ENCODE peak calls at places on chromosomes 2 and 18, in four cellular contexts. V is AG04449, P is endodermal cell, J is colonic mucosa. S is an unnamed sample.
A peak's percentile ranks its signal among the peaks of the same experiment; 100 is the strongest.

GRCh38 chr2:236169151-236169721 is 1.1 kb upstream of the GBX2 start:
- DNase-seq in V (no peak), P (peak; percentile 76), J (no peak), S (no peak)

GRCh38 chr2:96146151-96146880 is 1.1 kb upstream of the DUSP2 start:
- DNase-seq in V (no peak), P (peak; percentile 44), J (no peak), S (no peak)

GRCh38 chr2:234451852-234452625 is 44.8 kb downstream of the ARL4C start:
- DNase-seq in V (peak; percentile 95), P (no peak), J (no peak), S (peak; percentile 41)

GRCh38 chr2:61597300-61598289 is 59.4 kb upstream of the XPO1 start:
- DNase-seq in V (no peak), P (no peak), J (no peak), S (no peak)

GRCh38 chr2:166239548-166239947 is 111.7 kb upstream of the SCN1A start:
- DNase-seq in V (peak; percentile 75), P (no peak), J (no peak), S (no peak)

GRCh38 chr18:22591231-22591630 is 173.5 kb upstream of the CTAGE1 start:
- DNase-seq in V (no peak), P (no peak), J (no peak), S (no peak)

GRCh38 chr2:229313591-229313990 is 42.5 kb upstream of the PID1 start:
- DNase-seq in V (no peak), P (no peak), J (no peak), S (peak; percentile 24)

GRCh38 chr2:239329972-239330572 is 70.7 kb downstream of the HDAC4 start:
- DNase-seq in V (no peak), P (no peak), J (no peak), S (no peak)

GRCh38 chr18:78580835-78581339 is 398.7 kb upstream of the SALL3 start:
- DNase-seq in V (no peak), P (no peak), J (no peak), S (no peak)
- TF ChIP-seq CTCF in V (no peak), P (peak; percentile 55), J (no peak), S (no peak)

GRCh38 chr2:175621847-175622246 is 380.2 kb downstream of the LNPK start:
- DNase-seq in V (no peak), P (no peak), J (no peak), S (no peak)
- TF ChIP-seq CTCF in V (no peak), P (peak; percentile 48), J (no peak), S (no peak)

GRCh38 chr2:73289304-73289703 is 4.0 kb downstream of the EGR4 start:
- DNase-seq in V (no peak), P (no peak), J (no peak), S (no peak)
- TF ChIP-seq CTCF in V (no peak), P (no peak), J (no peak), S (no peak)

GRCh38 chr2:6864938-6865345 is 765 bp downstream of the CMPK2 start:
- DNase-seq in V (no peak), P (peak; percentile 73), J (no peak), S (no peak)

GRCh38 chr2:6865346-6866238 is at the start of gene CMPK2:
- DNase-seq in V (no peak), P (peak; percentile 86), J (peak; percentile 74), S (no peak)

GRCh38 chr2:6866239-6866745 is 585 bp upstream of the CMPK2 start:
- DNase-seq in V (no peak), P (peak; percentile 82), J (peak; percentile 50), S (no peak)

GRCh38 chr2:6863792-6864191 is 1.9 kb downstream of the CMPK2 start:
- DNase-seq in V (no peak), P (no peak), J (no peak), S (no peak)

DNA sequence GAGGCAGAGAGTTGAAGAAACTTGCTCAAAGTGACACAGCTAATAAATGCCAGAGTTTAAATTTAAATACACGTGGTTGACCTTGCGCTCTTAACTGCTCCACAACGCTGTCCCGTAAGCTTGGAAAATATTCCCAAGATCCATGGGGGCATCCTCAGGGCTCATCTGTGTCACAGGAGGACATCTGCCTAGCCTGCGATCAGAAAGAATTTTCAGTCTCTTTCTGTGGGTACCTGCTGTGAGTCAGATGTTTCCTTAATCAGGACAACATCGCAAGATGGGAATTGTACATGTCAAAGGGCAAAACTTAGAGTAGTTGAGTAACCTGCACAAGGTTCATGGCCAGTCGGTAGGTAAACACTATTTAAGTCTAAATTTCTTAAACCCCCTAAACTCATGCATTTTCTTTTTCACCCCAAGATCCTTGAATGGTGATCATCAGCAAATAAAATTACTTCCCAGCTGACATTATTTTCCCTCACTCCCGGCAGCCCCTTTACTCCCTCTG is 1.4 kb downstream of the CMPK2 start:
- DNase-seq in V (no peak), P (no peak), J (no peak), S (no peak)
- TF ChIP-seq CTCF in V (no peak), P (no peak), J (no peak), S (no peak)

GRCh38 chr2:176779917-176780316 is 432.7 kb upstream of the HNRNPA3 start:
- DNase-seq in V (no peak), P (no peak), J (no peak), S (no peak)
- TF ChIP-seq CTCF in V (no peak), P (no peak), J (no peak), S (no peak)

GRCh38 chr2:10794891-10795290 is 17.7 kb downstream of the PDIA6 start:
- DNase-seq in V (no peak), P (peak; percentile 5), J (no peak), S (no peak)

GRCh38 chr2:10792001-10792400 is 20.6 kb downstream of the PDIA6 start:
- DNase-seq in V (no peak), P (no peak), J (no peak), S (no peak)

GRCh38 chr2:10795508-10796046 is 17.0 kb downstream of the PDIA6 start:
- DNase-seq in V (no peak), P (no peak), J (no peak), S (no peak)

GRCh38 chr2:10790228-10790973 is 22.2 kb downstream of the PDIA6 start:
- DNase-seq in V (no peak), P (no peak), J (no peak), S (no peak)

GRCh38 chr2:10792660-10793400 is 19.8 kb downstream of the PDIA6 start:
- DNase-seq in V (no peak), P (peak; percentile 74), J (no peak), S (no peak)
- TF ChIP-seq CTCF in V (no peak), P (peak; percentile 57), J (no peak), S (no peak)

DNA sequence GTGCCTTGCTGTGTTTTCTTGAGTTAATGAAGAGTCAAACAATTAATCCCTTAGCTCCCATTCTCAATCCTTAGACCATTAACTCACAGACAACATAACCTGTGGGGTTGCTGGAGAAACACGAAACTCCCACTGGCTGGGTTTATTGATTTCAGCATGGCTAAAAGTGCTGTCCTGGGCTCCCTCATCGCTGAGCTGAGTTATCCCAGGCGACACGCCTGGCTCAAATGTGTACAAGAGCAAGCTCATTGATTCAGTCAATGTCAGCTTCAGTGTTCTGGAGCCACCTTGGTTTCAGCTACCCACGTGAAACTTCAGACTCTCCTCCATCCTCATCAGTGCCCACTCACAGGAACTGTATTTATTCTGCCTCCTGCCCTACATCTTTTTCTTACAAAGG is 896.1 kb downstream of the CNTNAP5 start:
- DNase-seq in V (no peak), P (no peak), J (no peak), S (no peak)
- TF ChIP-seq CTCF in V (no peak), P (no peak), J (no peak), S (no peak)

DNA sequence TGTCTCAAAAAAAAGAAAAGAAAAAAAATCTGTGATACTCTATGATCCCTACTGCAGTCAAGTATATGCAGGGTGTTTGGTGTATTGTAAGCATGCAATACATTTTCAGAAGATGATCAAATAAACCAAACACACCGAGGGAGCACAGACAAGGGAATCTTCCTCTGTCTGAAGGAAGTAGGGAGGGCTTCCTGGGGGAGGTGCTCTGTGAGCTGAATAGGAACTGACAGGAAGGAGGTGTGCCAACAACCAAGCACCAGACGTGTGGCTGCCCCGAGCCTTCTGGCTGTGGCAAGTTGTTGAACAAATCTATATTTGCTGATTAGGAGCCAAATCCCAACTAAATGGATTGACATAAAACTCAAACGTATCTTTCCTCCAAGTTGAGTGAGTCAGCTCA is 14.6 kb downstream of the THNSL2 start:
- DNase-seq in V (no peak), P (no peak), J (no peak), S (no peak)
- TF ChIP-seq CTCF in V (no peak), P (no peak), J (no peak), S (no peak)

GRCh38 chr2:241224851-241225438 is 36.5 kb downstream of the ANO7 start:
- DNase-seq in V (no peak), P (no peak), J (no peak), S (no peak)

GRCh38 chr2:241225545-241225944 is 37.1 kb downstream of the ANO7 start:
- DNase-seq in V (no peak), P (no peak), J (no peak), S (no peak)

GRCh38 chr2:241225983-241226382 is 37.5 kb downstream of the ANO7 start:
- DNase-seq in V (no peak), P (no peak), J (no peak), S (no peak)

GRCh38 chr2:241223211-241224067 is 35.0 kb downstream of the ANO7 start:
- DNase-seq in V (no peak), P (no peak), J (no peak), S (no peak)

DNA sequence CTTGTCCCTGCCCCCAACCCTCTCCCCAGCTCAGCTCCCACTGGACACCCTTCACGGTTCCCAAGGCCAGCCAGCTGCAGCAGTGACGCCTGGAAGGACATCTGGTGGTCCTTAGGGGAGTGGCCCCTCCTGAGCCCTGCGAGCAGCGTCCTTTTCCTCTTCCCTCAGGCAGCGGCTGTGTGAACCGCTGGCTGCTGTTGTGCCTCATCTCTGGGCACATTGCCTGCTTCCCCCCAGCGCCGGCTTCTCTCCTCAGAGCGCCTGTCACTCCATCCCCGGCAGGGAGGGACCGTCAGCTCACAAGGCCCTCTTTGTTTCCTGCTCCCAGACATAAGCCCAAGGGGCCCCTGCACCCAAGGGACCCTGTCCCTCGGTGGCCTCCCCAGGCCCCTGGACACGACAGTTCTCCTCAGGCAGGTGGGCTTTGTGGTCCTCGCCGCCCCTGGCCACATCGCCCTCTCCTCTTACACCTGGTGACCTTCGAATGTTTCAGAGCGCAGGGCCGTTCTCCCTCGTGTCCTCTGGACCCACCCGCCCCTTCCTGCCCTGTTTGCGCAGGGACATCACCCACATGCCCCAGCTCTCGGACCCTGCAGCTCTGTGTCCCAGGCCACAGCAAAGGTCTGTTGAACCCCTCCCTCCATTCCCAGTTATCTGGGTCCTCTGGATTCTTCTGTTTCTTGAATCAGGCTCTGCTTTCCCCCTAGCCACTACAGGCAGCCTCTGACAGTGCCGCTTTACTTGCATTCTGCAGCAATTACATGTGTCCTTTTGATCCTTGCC is 35.8 kb downstream of the ANO7 start:
- DNase-seq in V (no peak), P (no peak), J (no peak), S (no peak)
- TF ChIP-seq CTCF in V (no peak), P (no peak), J (no peak), S (peak; percentile 4)

GRCh38 chr2:70094171-70094977 is 7.1 kb downstream of the PCBP1 start:
- DNase-seq in V (no peak), P (no peak), J (no peak), S (no peak)
- TF ChIP-seq CTCF in V (no peak), P (peak; percentile 19), J (no peak), S (no peak)

S was measured in AG09319.